ENCODE peak calls at places on chromosome 18, in eight cellular contexts. X is right lobe of liver, N is left colon, K is NCI-H1092, E is DMS53, B is fibroblast of the conjunctiva, J is ELF-1, V is K562. M is an unnamed sample.

GRCh38 chr18:57895182-57895581 is 92.1 kb upstream of the ATP8B1 start:
- DNase-seq in J (no peak), E (no peak), K (no peak), V (no peak), N (no peak), X (no peak), B (no peak), M (no peak)

GRCh38 chr18:22005191-22005824 is 164.1 kb upstream of the GATA6 start:
- DNase-seq in B (no peak), E (no peak), J (peak), X (no peak), N (peak), V (no peak), K (no peak), M (no peak)

GRCh38 chr18:13241083-13241892 is 22.7 kb downstream of the LDLRAD4 start:
- DNase-seq in V (no peak), N (no peak), E (no peak), X (peak), J (no peak), K (no peak), B (no peak), M (no peak)

GRCh38 chr18:9017900-9018217 is 84.6 kb upstream of the NDUFV2 start:
- DNase-seq in N (no peak), X (no peak), J (no peak), E (no peak), V (no peak), B (no peak), K (no peak), M (no peak)

GRCh38 chr18:51275712-51276473 is 78.4 kb upstream of the MEX3C start:
- DNase-seq in B (peak), J (no peak), E (no peak), V (no peak), X (peak), K (no peak), N (peak), M (no peak)

GRCh38 chr18:77101410-77102245 is 31.0 kb downstream of the MBP start:
- DNase-seq in V (no peak), E (no peak), N (peak), B (peak), X (no peak), J (peak), K (no peak), M (no peak)

GRCh38 chr18:46166261-46166970 is 62.2 kb downstream of the HAUS1 start:
- DNase-seq in N (no peak), V (no peak), X (no peak), B (no peak), J (peak), K (no peak), E (no peak), M (no peak)

GRCh38 chr18:4224031-4224704 is 230.9 kb downstream of the DLGAP1 start:
- DNase-seq in X (no peak), V (no peak), N (no peak), K (no peak), B (no peak), J (no peak), E (no peak), M (no peak)

GRCh38 chr18:12574494-12575185 is 83.3 kb downstream of the SPIRE1 start:
- DNase-seq in J (no peak), B (no peak), E (peak), V (no peak), X (no peak), K (no peak), N (no peak), M (no peak)

GRCh38 chr18:8771930-8772329 is 66.6 kb downstream of the MTCL1 start:
- DNase-seq in E (peak), V (no peak), K (peak), B (peak), N (peak), J (no peak), X (no peak), M (no peak)

GRCh38 chr18:48153641-48154481 is 223.4 kb upstream of the SMAD2 start:
- DNase-seq in E (no peak), X (peak), K (no peak), V (no peak), N (no peak), J (no peak), B (peak), M (no peak)

GRCh38 chr18:13376841-13377351 is 158.3 kb downstream of the LDLRAD4 start:
- DNase-seq in E (no peak), V (no peak), B (no peak), N (no peak), K (no peak), J (no peak), X (no peak), M (no peak)

GRCh38 chr18:61901334-61901986 is 8.7 kb upstream of the RNF152 start:
- DNase-seq in K (peak), X (peak), N (peak), E (peak), B (peak), J (peak), V (peak), M (no peak)

GRCh38 chr18:1806884-1807615 is 764.3 kb downstream of the METTL4 start:
- DNase-seq in J (no peak), V (no peak), K (no peak), E (peak), X (no peak), B (no peak), N (no peak), M (no peak)

GRCh38 chr18:8706981-8707940 is 1.9 kb downstream of the MTCL1 start:
- DNase-seq in X (peak), E (peak), B (peak), N (peak), J (peak), V (no peak), K (peak), M (peak)

GRCh38 chr18:13217971-13218375 is 587 bp upstream of the LDLRAD4 start:
- DNase-seq in K (no peak), E (peak), X (peak), B (no peak), N (peak), J (no peak), V (peak), M (peak)

GRCh38 chr18:77124452-77124922 is 8.1 kb downstream of the MBP start:
- DNase-seq in J (no peak), E (no peak), B (no peak), V (no peak), K (no peak), X (peak), N (no peak), M (no peak)

GRCh38 chr18:23725827-23726661 is 36.8 kb downstream of the LAMA3 start:
- DNase-seq in X (no peak), J (no peak), E (no peak), B (no peak), V (no peak), N (no peak), K (no peak), M (no peak)

GRCh38 chr18:48941672-48942071 is 9.1 kb downstream of the SMAD7 start:
- DNase-seq in K (no peak), B (no peak), X (no peak), N (no peak), J (no peak), V (no peak), E (no peak), M (no peak)

GRCh38 chr18:79366177-79367094 is 29.3 kb upstream of the NFATC1 start:
- DNase-seq in J (no peak), E (no peak), N (no peak), V (no peak), K (no peak), X (no peak), B (peak), M (no peak)

GRCh38 chr18:49814147-49814499 is 790 bp upstream of the ACAA2 start:
- DNase-seq in E (peak), B (peak), X (no peak), J (peak), N (no peak), K (peak), V (peak), M (no peak)

GRCh38 chr18:63817441-63818051 is 42.3 kb downstream of the SERPINB7 start:
- DNase-seq in N (no peak), K (no peak), E (no peak), V (no peak), B (no peak), X (no peak), J (no peak), M (no peak)

GRCh38 chr18:27378396-27379094 is 193.4 kb upstream of the CHST9 start:
- DNase-seq in E (peak), N (no peak), J (no peak), X (no peak), K (no peak), V (no peak), B (no peak), M (no peak)

GRCh38 chr18:36519358-36519757 is 221.8 kb downstream of the FHOD3 start:
- DNase-seq in B (no peak), V (no peak), E (no peak), X (no peak), J (no peak), K (no peak), N (no peak), M (no peak)

GRCh38 chr18:79524181-79525078 is 128.7 kb downstream of the NFATC1 start:
- DNase-seq in B (no peak), E (no peak), N (peak), J (no peak), K (no peak), V (no peak), X (peak), M (peak)

GRCh38 chr18:45441110-45441842 is 174.0 kb upstream of the SLC14A2 start:
- DNase-seq in B (no peak), V (no peak), E (peak), K (no peak), N (no peak), J (no peak), X (no peak), M (no peak)

GRCh38 chr18:22930089-22930713 is 2.9 kb upstream of the RBBP8 start:
- DNase-seq in B (peak), E (peak), N (peak), K (peak), V (peak), X (peak), J (peak), M (peak)

GRCh38 chr18:10205136-10205535 is 249.3 kb upstream of the APCDD1 start:
- DNase-seq in J (no peak), E (peak), V (no peak), B (no peak), K (no peak), X (no peak), N (no peak), M (no peak)

M was measured in activated B cell treated with CpG ODN at 0.5 μM for 24 hours.